ENCODE peak calls at places on chromosomes 11 and 22, in seven cellular contexts. D is stimulated activated CD4-positive, alpha-beta T cell treated with anti-CD3 and anti-CD28 coated beads, Interleukin-12 subunit alpha, Interleukin-12 subunit beta, amount 100 ng/mL, for 4 hours; A is Daoy; O is CD8-positive, alpha-beta memory T cell; B is stimulated activated CD8-positive, alpha-beta memory T cell treated with anti-CD3 and anti-CD28 coated beads, Interleukin-7, amount 100 ng/mL, for 24 hours; F is dorsolateral prefrontal cortex; T is GM04503. R is an unnamed sample.

GRCh38 chr11:44749160-44749559 is 22.4 kb downstream of the TSPAN18 start:
- DNase-seq in B (no peak), F (no peak), A (no peak), T (no peak), D (no peak), O (no peak), R (no peak)

GRCh38 chr11:7020183-7020917 is at the start of the genes NLRP14 and ZNF214:
- DNase-seq in O (no peak), T (peak), F (peak), D (no peak), A (peak), B (no peak), R (peak)

GRCh38 chr11:114482114-114482513 is 42.8 kb downstream of the REXO2 start:
- DNase-seq in A (no peak), D (no peak), B (no peak), T (no peak), F (no peak), O (no peak), R (no peak)

GRCh38 chr11:34680918-34681554 is 60.1 kb downstream of the EHF start:
- DNase-seq in D (no peak), F (no peak), T (peak), B (no peak), A (peak), O (no peak), R (peak)

GRCh38 chr11:17353228-17354021 is 1.8 kb downstream of the NCR3LG1 start:
- DNase-seq in D (peak), B (peak), F (peak), O (peak), A (peak), T (peak), R (peak)

GRCh38 chr11:111512296-111513239 is at the start of gene BTG4:
- DNase-seq in T (no peak), O (no peak), F (peak), B (no peak), A (peak), D (peak), R (no peak)

GRCh38 chr11:64152841-64153691 is 12.8 kb downstream of the MACROD1 start:
- DNase-seq in T (no peak), F (peak), D (peak), O (peak), B (peak), A (peak), R (peak)

GRCh38 chr11:40027737-40028136 is 1431.7 kb downstream of the LRRC4C start:
- DNase-seq in B (no peak), T (no peak), D (no peak), O (no peak), A (no peak), F (no peak), R (no peak)

GRCh38 chr22:32801436-32802290 is at the start of gene TIMP3:
- DNase-seq in O (no peak), B (no peak), A (peak), F (peak), D (peak), T (no peak), R (peak)

GRCh38 chr11:69801513-69802335 is 17.5 kb downstream of the FGF3 start:
- DNase-seq in A (no peak), T (no peak), B (peak), O (no peak), D (peak), F (no peak), R (no peak)

GRCh38 chr11:115886111-115886733 is 382.0 kb upstream of the CADM1 start:
- DNase-seq in F (no peak), D (no peak), B (no peak), T (no peak), O (no peak), A (no peak), R (no peak)